ENCODE peak calls at places on chromosome 17, in seven cellular contexts. D is A549, X is Caco-2, W is left ventricle myocardium inferior, H is AG04450, L is breast epithelium, A is foreskin fibroblast. E is an unnamed sample.
A peak's percentile ranks its signal among the peaks of the same experiment; 100 is the strongest.

GRCh38 chr17:8488931-8489330 is 53.2 kb downstream of the NDEL1 start:
- DNase-seq in D (peak; percentile 47), X (no peak), W (peak; percentile 48), H (peak; percentile 90), L (no peak), A (peak; percentile 97), E (peak; percentile 99)

GRCh38 chr17:596287-596686 is 118.4 kb downstream of the VPS53 start:
- DNase-seq in D (peak; percentile 86), X (no peak), W (no peak), H (no peak), L (no peak), A (no peak), E (no peak)

GRCh38 chr17:59572301-59572924 is 7.0 kb downstream of the DHX40 start:
- DNase-seq in D (no peak), X (no peak), W (no peak), H (no peak), L (no peak), A (peak; percentile 18), E (peak; percentile 82)

GRCh38 chr17:50658602-50659001 is 23.9 kb downstream of the ABCC3 start:
- DNase-seq in D (no peak), X (no peak), W (no peak), H (no peak), L (no peak), A (no peak), E (no peak)

GRCh38 chr17:78873519-78874340 is 29.3 kb downstream of the CEP295NL start:
- DNase-seq in D (no peak), X (no peak), W (peak; percentile 57), H (peak; percentile 41), L (no peak), A (peak; percentile 60), E (peak; percentile 69)

GRCh38 chr17:47978324-47978723 is 7.4 kb downstream of the CDK5RAP3 start:
- DNase-seq in D (peak; percentile 63), X (peak; percentile 85), W (peak; percentile 37), H (peak; percentile 32), L (no peak), A (peak; percentile 38), E (peak; percentile 54)

GRCh38 chr17:6161456-6161855 is 91.3 kb downstream of the WSCD1 start:
- DNase-seq in D (no peak), X (no peak), W (no peak), H (no peak), L (no peak), A (no peak), E (no peak)

GRCh38 chr17:62627904-62628603 is 584 bp downstream of the MRC2 start:
- DNase-seq in D (peak; percentile 66), X (no peak), W (peak; percentile 54), H (peak; percentile 39), L (peak; percentile 32), A (peak; percentile 81), E (peak; percentile 80)

GRCh38 chr17:56810846-56811775 is 22.6 kb downstream of the C17orf67 start:
- DNase-seq in D (no peak), X (no peak), W (no peak), H (no peak), L (no peak), A (no peak), E (no peak)

GRCh38 chr17:67582632-67583230 is 135.0 kb upstream of the NOL11 start:
- DNase-seq in D (no peak), X (no peak), W (no peak), H (no peak), L (no peak), A (no peak), E (no peak)

GRCh38 chr17:19497616-19498015 is 36.0 kb upstream of the SLC47A1 start:
- DNase-seq in D (no peak), X (no peak), W (no peak), H (no peak), L (no peak), A (no peak), E (no peak)

GRCh38 chr17:6102615-6103014 is 32.4 kb downstream of the WSCD1 start:
- DNase-seq in D (no peak), X (no peak), W (no peak), H (no peak), L (no peak), A (no peak), E (no peak)

DNA sequence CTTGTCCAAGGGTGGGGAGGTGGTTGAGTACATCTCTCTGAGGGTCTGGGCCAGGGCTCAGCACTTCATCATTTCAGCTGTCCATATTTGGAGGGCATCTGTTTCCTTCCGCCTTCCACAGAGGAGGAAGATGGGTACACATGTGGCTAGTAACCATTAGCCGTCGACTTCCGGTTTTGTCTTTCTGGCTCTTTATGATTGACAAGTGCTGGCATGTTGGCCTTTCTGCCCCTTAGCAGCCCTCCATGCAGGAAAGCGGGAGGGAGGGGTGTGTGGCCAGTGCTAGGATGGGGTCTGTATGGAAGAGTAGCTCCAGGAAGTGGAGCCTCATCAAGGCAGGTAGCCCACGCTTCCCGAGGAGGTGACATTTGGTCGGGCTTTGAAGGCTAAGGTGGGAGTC is 69.6 kb downstream of the RAI1 start:
- DNase-seq in D (no peak), X (no peak), W (no peak), H (no peak), L (no peak), A (no peak), E (no peak)
- H3K4me3 ChIP-seq in D (no peak overlapping the region), X (no peak overlapping the region), W (no peak overlapping the region), H (no peak overlapping the region), L (no peak overlapping the region), A (no peak overlapping the region), E (no peak overlapping the region)

DNA sequence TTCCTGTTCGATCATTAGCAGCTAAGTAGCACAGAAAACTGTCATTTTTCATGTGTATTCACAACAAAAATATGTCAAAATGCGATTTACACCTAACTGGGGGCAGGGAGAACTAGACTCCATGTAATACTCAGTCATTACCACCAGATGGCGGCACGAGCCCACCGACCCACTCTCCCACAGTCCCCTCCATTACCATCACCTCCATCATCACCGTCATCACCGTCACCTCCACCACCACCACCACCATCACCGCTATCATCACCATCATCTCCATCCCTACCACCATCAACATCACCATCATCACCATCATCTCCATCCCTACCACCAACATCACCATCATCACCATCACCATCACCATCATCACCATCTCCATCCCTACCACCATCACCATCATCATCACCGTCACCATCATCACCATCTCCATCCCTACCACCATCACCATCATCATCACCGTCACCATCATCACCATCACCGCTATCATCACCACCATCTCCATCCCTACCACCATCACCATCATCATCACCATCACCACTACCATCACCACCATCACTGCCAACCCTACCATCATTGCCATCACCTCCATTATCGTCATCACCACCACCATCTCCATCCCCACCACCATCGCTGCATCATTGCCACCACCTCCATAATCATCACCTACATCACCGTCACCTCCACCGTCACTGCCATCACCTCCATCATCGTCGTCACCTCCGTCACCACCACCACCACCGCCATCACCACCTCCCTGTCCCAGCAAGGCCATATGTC is 14.4 kb downstream of the NDUFAF8 start:
- DNase-seq in D (peak; percentile 43), X (peak; percentile 66), W (no peak), H (no peak), L (no peak), A (no peak), E (peak; percentile 44)
- H3K4me3 ChIP-seq in D (no peak overlapping the region), X (no peak overlapping the region), W (no peak overlapping the region), H (no peak overlapping the region), L (no peak overlapping the region), A (no peak overlapping the region), E (no peak overlapping the region)

GRCh38 chr17:22203208-22203715 is 510.9 kb downstream of the KCNJ18 start:
- DNase-seq in D (no peak), X (no peak), W (no peak), H (no peak), L (no peak), A (no peak), E (no peak)
- H3K4me3 ChIP-seq in D (no peak overlapping the region), X (no peak overlapping the region), W (no peak overlapping the region), H (no peak overlapping the region), L (no peak overlapping the region), A (no peak overlapping the region), E (no peak overlapping the region)

GRCh38 chr17:81710514-81711308 is 1.4 kb upstream of the SLC25A10 start:
- DNase-seq in D (no peak), X (no peak), W (no peak), H (no peak), L (no peak), A (no peak), E (peak; percentile 37)
- H3K4me3 ChIP-seq in D (no peak overlapping the region), X (peak overlapping the region; percentile 65), W (peak overlapping the region; percentile 91), H (no peak overlapping the region), L (no peak overlapping the region), A (peak overlapping the region; percentile 45), E (no peak overlapping the region)